ENCODE peak calls at places on chromosomes 4 and X, in seven cellular contexts. One of them, this sample, is unnamed.
A peak's percentile ranks its signal among the peaks of the same experiment; 100 is the strongest.

GRCh38 chr4:81452452-81453011 is 19.2 kb downstream of the RASGEF1B start:
- DNase-seq in astrocyte of the cerebellum: no peak
- DNase-seq in hepatocyte: no peak
- DNase-seq in CD8-positive, alpha-beta T cell: no peak
- DNase-seq in progenitor cell of endocrine pancreas: no peak
- DNase-seq in Peyer's patch: no peak
- DNase-seq in left ventricle myocardium inferior: no peak
- DNase-seq in this sample: no peak

GRCh38 chrX:131237363-131237762 is 51.7 kb downstream of the IGSF1 start:
- DNase-seq in astrocyte of the cerebellum: no peak
- DNase-seq in hepatocyte: no peak
- DNase-seq in CD8-positive, alpha-beta T cell: no peak
- DNase-seq in progenitor cell of endocrine pancreas: no peak
- DNase-seq in Peyer's patch: no peak
- DNase-seq in left ventricle myocardium inferior: no peak
- DNase-seq in this sample: no peak

GRCh38 chr4:48742412-48742811 is 37.7 kb downstream of the FRYL start:
- DNase-seq in astrocyte of the cerebellum: no peak
- DNase-seq in hepatocyte: no peak
- DNase-seq in CD8-positive, alpha-beta T cell: no peak
- DNase-seq in progenitor cell of endocrine pancreas: no peak
- DNase-seq in Peyer's patch: no peak
- DNase-seq in left ventricle myocardium inferior: no peak
- DNase-seq in this sample: no peak

GRCh38 chr4:139188648-139189416 is 11.8 kb upstream of the ELF2 start:
- DNase-seq in astrocyte of the cerebellum: no peak
- DNase-seq in hepatocyte: no peak
- DNase-seq in CD8-positive, alpha-beta T cell: no peak
- DNase-seq in progenitor cell of endocrine pancreas: no peak
- DNase-seq in Peyer's patch: no peak
- DNase-seq in left ventricle myocardium inferior: no peak
- DNase-seq in this sample: no peak

GRCh38 chrX:16807976-16808542 is 21.8 kb downstream of the TXLNG start:
- DNase-seq in astrocyte of the cerebellum: no peak
- DNase-seq in hepatocyte: peak; percentile 70
- DNase-seq in CD8-positive, alpha-beta T cell: no peak
- DNase-seq in progenitor cell of endocrine pancreas: no peak
- DNase-seq in Peyer's patch: no peak
- DNase-seq in left ventricle myocardium inferior: no peak
- DNase-seq in this sample: no peak

GRCh38 chrX:47311857-47312774 is 58.3 kb upstream of the ZNF157 start:
- DNase-seq in astrocyte of the cerebellum: peak; percentile 16
- DNase-seq in hepatocyte: peak; percentile 55
- DNase-seq in CD8-positive, alpha-beta T cell: peak; percentile 2
- DNase-seq in progenitor cell of endocrine pancreas: no peak
- DNase-seq in Peyer's patch: no peak
- DNase-seq in left ventricle myocardium inferior: no peak
- DNase-seq in this sample: no peak

GRCh38 chrX:39688576-39689373 is 409.0 kb downstream of the BCOR start:
- DNase-seq in astrocyte of the cerebellum: no peak
- DNase-seq in hepatocyte: peak; percentile 90
- DNase-seq in CD8-positive, alpha-beta T cell: no peak
- DNase-seq in progenitor cell of endocrine pancreas: peak; percentile 59
- DNase-seq in Peyer's patch: no peak
- DNase-seq in left ventricle myocardium inferior: peak; percentile 73
- DNase-seq in this sample: peak; percentile 76

GRCh38 chr4:140603286-140603685 is 34.5 kb upstream of the UCP1 start:
- DNase-seq in astrocyte of the cerebellum: no peak
- DNase-seq in hepatocyte: no peak
- DNase-seq in CD8-positive, alpha-beta T cell: no peak
- DNase-seq in progenitor cell of endocrine pancreas: no peak
- DNase-seq in Peyer's patch: no peak
- DNase-seq in left ventricle myocardium inferior: no peak
- DNase-seq in this sample: no peak

GRCh38 chr4:168765726-168766125 is 244.3 kb downstream of the CBR4 start:
- DNase-seq in astrocyte of the cerebellum: peak; percentile 74
- DNase-seq in hepatocyte: no peak
- DNase-seq in CD8-positive, alpha-beta T cell: no peak
- DNase-seq in progenitor cell of endocrine pancreas: no peak
- DNase-seq in Peyer's patch: no peak
- DNase-seq in left ventricle myocardium inferior: peak; percentile 46
- DNase-seq in this sample: no peak

GRCh38 chrX:64204701-64205440 is 637 bp downstream of the AMER1 start:
- DNase-seq in astrocyte of the cerebellum: no peak
- DNase-seq in hepatocyte: peak; percentile 44
- DNase-seq in CD8-positive, alpha-beta T cell: no peak
- DNase-seq in progenitor cell of endocrine pancreas: peak; percentile 30
- DNase-seq in Peyer's patch: peak; percentile 19
- DNase-seq in left ventricle myocardium inferior: peak; percentile 19
- DNase-seq in this sample: peak; percentile 72

GRCh38 chr4:7416745-7417432 is 17.8 kb downstream of the PSAPL1 start:
- DNase-seq in astrocyte of the cerebellum: no peak
- DNase-seq in hepatocyte: no peak
- DNase-seq in CD8-positive, alpha-beta T cell: no peak
- DNase-seq in progenitor cell of endocrine pancreas: no peak
- DNase-seq in Peyer's patch: no peak
- DNase-seq in left ventricle myocardium inferior: peak; percentile 10
- DNase-seq in this sample: peak; percentile 36

GRCh38 chr4:7412586-7412975 is 22.1 kb downstream of the PSAPL1 start:
- DNase-seq in astrocyte of the cerebellum: no peak
- DNase-seq in hepatocyte: no peak
- DNase-seq in CD8-positive, alpha-beta T cell: no peak
- DNase-seq in progenitor cell of endocrine pancreas: no peak
- DNase-seq in Peyer's patch: no peak
- DNase-seq in left ventricle myocardium inferior: peak; percentile 2
- DNase-seq in this sample: peak; percentile 44

GRCh38 chr4:7415927-7416686 is 18.6 kb downstream of the PSAPL1 start:
- DNase-seq in astrocyte of the cerebellum: no peak
- DNase-seq in hepatocyte: no peak
- DNase-seq in CD8-positive, alpha-beta T cell: no peak
- DNase-seq in progenitor cell of endocrine pancreas: no peak
- DNase-seq in Peyer's patch: no peak
- DNase-seq in left ventricle myocardium inferior: peak; percentile 2
- DNase-seq in this sample: peak; percentile 52

GRCh38 chr4:7414046-7414445 is 20.7 kb downstream of the PSAPL1 start:
- DNase-seq in astrocyte of the cerebellum: no peak
- DNase-seq in hepatocyte: no peak
- DNase-seq in CD8-positive, alpha-beta T cell: no peak
- DNase-seq in progenitor cell of endocrine pancreas: no peak
- DNase-seq in Peyer's patch: no peak
- DNase-seq in left ventricle myocardium inferior: peak; percentile 5
- DNase-seq in this sample: peak; percentile 49

DNA sequence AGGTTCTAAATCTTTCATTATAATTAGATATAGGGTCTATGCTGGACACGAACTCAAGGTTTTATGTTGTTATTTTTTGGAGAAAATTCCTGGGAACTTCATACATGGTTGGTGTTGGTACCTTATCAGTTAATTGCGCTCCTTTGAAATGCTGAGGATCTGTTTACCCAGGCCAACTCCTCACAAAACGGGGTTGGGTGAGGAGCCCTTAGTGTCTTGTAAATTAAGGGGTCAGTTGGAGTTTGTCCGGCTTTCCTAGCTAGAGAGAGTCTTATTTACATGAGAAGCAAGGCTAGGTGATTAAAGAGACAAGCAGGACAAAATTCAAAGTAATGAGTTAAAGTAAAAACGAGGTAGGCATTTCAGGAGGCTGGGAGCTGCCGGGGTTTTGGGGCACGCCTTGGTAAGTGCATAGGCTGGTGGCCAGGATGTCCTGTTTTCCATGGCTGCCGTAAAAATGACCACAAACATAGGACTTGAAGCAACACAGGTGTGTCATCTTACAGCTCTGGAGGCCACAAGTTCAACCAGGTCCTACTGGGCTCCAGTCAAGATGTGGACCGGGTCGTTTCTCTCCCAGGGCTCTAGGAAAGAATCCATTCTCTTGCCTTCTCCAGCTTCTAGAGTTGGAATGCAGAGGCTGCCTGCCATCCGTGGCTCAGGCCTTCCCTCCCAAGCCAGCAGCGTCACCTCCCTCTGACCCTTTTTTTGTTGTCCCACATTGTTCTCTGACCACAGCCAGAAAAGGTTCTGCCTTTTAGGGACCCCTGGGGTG is 19.8 kb downstream of the PSAPL1 start:
- DNase-seq in astrocyte of the cerebellum: no peak
- DNase-seq in hepatocyte: no peak
- DNase-seq in CD8-positive, alpha-beta T cell: no peak
- DNase-seq in progenitor cell of endocrine pancreas: no peak
- DNase-seq in Peyer's patch: no peak
- DNase-seq in left ventricle myocardium inferior: no peak
- DNase-seq in this sample: no peak
- TF ChIP-seq CTCF in astrocyte of the cerebellum: no peak
- TF ChIP-seq CTCF in hepatocyte: no peak
- TF ChIP-seq CTCF in CD8-positive, alpha-beta T cell: no peak
- TF ChIP-seq CTCF in progenitor cell of endocrine pancreas: no peak
- TF ChIP-seq CTCF in Peyer's patch: no peak
- TF ChIP-seq CTCF in left ventricle myocardium inferior: no peak
- TF ChIP-seq CTCF in this sample: no peak

DNA sequence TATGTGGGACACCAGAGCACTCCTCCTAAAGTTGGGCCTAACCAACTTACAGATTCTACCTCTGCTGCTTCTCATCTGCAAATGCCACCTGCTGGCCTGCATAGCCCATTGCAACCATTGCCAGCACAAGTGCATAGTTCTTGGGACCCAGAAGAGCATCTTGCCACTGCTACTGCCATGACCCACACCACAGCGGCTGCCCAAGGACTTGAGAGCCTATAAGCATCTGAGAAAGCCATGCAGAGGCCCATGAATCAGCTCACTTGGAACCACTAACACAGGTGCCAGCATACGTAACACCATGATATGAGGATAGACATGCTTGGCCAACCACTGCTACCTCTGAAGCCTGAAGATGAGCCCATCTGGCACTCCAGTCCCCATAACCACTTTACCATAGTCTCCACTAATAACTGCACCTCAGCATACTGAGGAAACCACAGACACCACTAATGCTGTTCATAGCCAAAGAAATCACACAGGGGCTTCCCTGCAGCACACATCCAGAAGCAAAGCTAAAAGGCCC is 258.1 kb upstream of the AGTR2 start:
- DNase-seq in astrocyte of the cerebellum: no peak
- DNase-seq in hepatocyte: no peak
- DNase-seq in CD8-positive, alpha-beta T cell: no peak
- DNase-seq in progenitor cell of endocrine pancreas: no peak
- DNase-seq in Peyer's patch: no peak
- DNase-seq in left ventricle myocardium inferior: no peak
- DNase-seq in this sample: no peak
- TF ChIP-seq CTCF in astrocyte of the cerebellum: peak; percentile 27
- TF ChIP-seq CTCF in hepatocyte: no peak
- TF ChIP-seq CTCF in CD8-positive, alpha-beta T cell: no peak
- TF ChIP-seq CTCF in progenitor cell of endocrine pancreas: peak; percentile 23
- TF ChIP-seq CTCF in Peyer's patch: no peak
- TF ChIP-seq CTCF in left ventricle myocardium inferior: no peak
- TF ChIP-seq CTCF in this sample: no peak

GRCh38 chr4:147731611-147732515 is at the start of gene ARHGAP10:
- DNase-seq in astrocyte of the cerebellum: no peak
- DNase-seq in hepatocyte: peak; percentile 83
- DNase-seq in CD8-positive, alpha-beta T cell: peak; percentile 18
- DNase-seq in progenitor cell of endocrine pancreas: peak; percentile 58
- DNase-seq in Peyer's patch: peak; percentile 32
- DNase-seq in left ventricle myocardium inferior: peak; percentile 83
- DNase-seq in this sample: peak; percentile 78

GRCh38 chr4:147727476-147728028 is 4.3 kb upstream of the ARHGAP10 start:
- DNase-seq in astrocyte of the cerebellum: no peak
- DNase-seq in hepatocyte: no peak
- DNase-seq in CD8-positive, alpha-beta T cell: no peak
- DNase-seq in progenitor cell of endocrine pancreas: no peak
- DNase-seq in Peyer's patch: no peak
- DNase-seq in left ventricle myocardium inferior: no peak
- DNase-seq in this sample: no peak

GRCh38 chr4:147732516-147733193 is 767 bp downstream of the ARHGAP10 start:
- DNase-seq in astrocyte of the cerebellum: no peak
- DNase-seq in hepatocyte: peak; percentile 64
- DNase-seq in CD8-positive, alpha-beta T cell: no peak
- DNase-seq in progenitor cell of endocrine pancreas: peak; percentile 29
- DNase-seq in Peyer's patch: no peak
- DNase-seq in left ventricle myocardium inferior: peak; percentile 44
- DNase-seq in this sample: peak; percentile 76

GRCh38 chr4:147733614-147734344 is 1.9 kb downstream of the ARHGAP10 start:
- DNase-seq in astrocyte of the cerebellum: no peak
- DNase-seq in hepatocyte: no peak
- DNase-seq in CD8-positive, alpha-beta T cell: no peak
- DNase-seq in progenitor cell of endocrine pancreas: no peak
- DNase-seq in Peyer's patch: no peak
- DNase-seq in left ventricle myocardium inferior: peak; percentile 29
- DNase-seq in this sample: no peak

GRCh38 chr4:147730333-147730732 is 1.6 kb upstream of the ARHGAP10 start:
- DNase-seq in astrocyte of the cerebellum: no peak
- DNase-seq in hepatocyte: no peak
- DNase-seq in CD8-positive, alpha-beta T cell: no peak
- DNase-seq in progenitor cell of endocrine pancreas: no peak
- DNase-seq in Peyer's patch: no peak
- DNase-seq in left ventricle myocardium inferior: no peak
- DNase-seq in this sample: no peak
- TF ChIP-seq CTCF in astrocyte of the cerebellum: peak; percentile 22
- TF ChIP-seq CTCF in hepatocyte: no peak
- TF ChIP-seq CTCF in CD8-positive, alpha-beta T cell: no peak
- TF ChIP-seq CTCF in progenitor cell of endocrine pancreas: no peak
- TF ChIP-seq CTCF in Peyer's patch: no peak
- TF ChIP-seq CTCF in left ventricle myocardium inferior: no peak
- TF ChIP-seq CTCF in this sample: peak; percentile 57

GRCh38 chr4:114383721-114384120 is 214.9 kb upstream of the UGT8 start:
- DNase-seq in astrocyte of the cerebellum: peak; percentile 87
- DNase-seq in hepatocyte: no peak
- DNase-seq in CD8-positive, alpha-beta T cell: no peak
- DNase-seq in progenitor cell of endocrine pancreas: no peak
- DNase-seq in Peyer's patch: no peak
- DNase-seq in left ventricle myocardium inferior: no peak
- DNase-seq in this sample: no peak

GRCh38 chr4:114383055-114383454 is 215.6 kb upstream of the UGT8 start:
- DNase-seq in astrocyte of the cerebellum: no peak
- DNase-seq in hepatocyte: no peak
- DNase-seq in CD8-positive, alpha-beta T cell: no peak
- DNase-seq in progenitor cell of endocrine pancreas: no peak
- DNase-seq in Peyer's patch: no peak
- DNase-seq in left ventricle myocardium inferior: no peak
- DNase-seq in this sample: no peak

GRCh38 chr4:114373508-114373907 is 225.1 kb upstream of the UGT8 start:
- DNase-seq in astrocyte of the cerebellum: no peak
- DNase-seq in hepatocyte: no peak
- DNase-seq in CD8-positive, alpha-beta T cell: no peak
- DNase-seq in progenitor cell of endocrine pancreas: no peak
- DNase-seq in Peyer's patch: no peak
- DNase-seq in left ventricle myocardium inferior: no peak
- DNase-seq in this sample: no peak

DNA sequence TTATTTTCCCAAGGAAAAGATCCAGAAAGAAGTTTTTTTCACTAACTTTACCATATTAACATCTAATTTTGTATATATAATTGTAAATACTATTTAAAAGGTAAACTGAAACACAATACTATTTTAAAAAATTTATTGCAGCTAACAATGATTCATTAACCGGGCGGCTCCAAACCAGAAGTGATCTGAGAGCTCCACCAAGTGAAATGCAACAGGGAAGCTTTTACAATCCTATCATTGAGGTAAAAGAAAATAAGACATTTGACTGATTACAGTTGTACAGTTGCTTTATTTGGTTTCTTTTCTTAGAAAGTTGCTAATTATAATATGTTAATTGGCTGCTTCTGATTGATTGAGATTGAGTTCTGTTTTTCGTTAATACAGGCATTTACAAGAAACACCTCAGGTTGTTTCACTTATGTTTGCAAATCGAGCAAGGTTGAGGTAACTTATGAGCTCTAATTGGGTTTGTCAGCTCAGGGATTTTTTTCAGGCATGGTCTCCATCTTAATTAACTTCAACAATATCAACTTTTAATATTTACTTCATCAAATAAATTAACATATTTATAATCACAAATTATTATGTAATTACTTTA is 220.2 kb upstream of the UGT8 start:
- DNase-seq in astrocyte of the cerebellum: peak; percentile 32
- DNase-seq in hepatocyte: peak; percentile 49
- DNase-seq in CD8-positive, alpha-beta T cell: no peak
- DNase-seq in progenitor cell of endocrine pancreas: no peak
- DNase-seq in Peyer's patch: no peak
- DNase-seq in left ventricle myocardium inferior: no peak
- DNase-seq in this sample: no peak
- TF ChIP-seq CTCF in astrocyte of the cerebellum: peak; percentile 69
- TF ChIP-seq CTCF in hepatocyte: peak; percentile 84
- TF ChIP-seq CTCF in CD8-positive, alpha-beta T cell: no peak
- TF ChIP-seq CTCF in progenitor cell of endocrine pancreas: peak; percentile 38
- TF ChIP-seq CTCF in Peyer's patch: no peak
- TF ChIP-seq CTCF in left ventricle myocardium inferior: peak; percentile 47
- TF ChIP-seq CTCF in this sample: peak; percentile 41